ENCODE peak calls at places on chromosomes 6 and 20, in four cellular contexts. K is A549, L is heart right ventricle, W is tibial artery. B is an unnamed sample. For H3K4me1, the result is how much of the 10 kb centered on the place peaks cover.

GRCh38 chr6:15946701-15947390 is 182.0 kb upstream of the MYLIP start:
- DNase-seq in K (no peak), W (no peak), L (no peak), B (no peak)

GRCh38 chr6:42454428-42454791 is 2.7 kb upstream of the TRERF1 start:
- DNase-seq in K (no peak), L (peak), W (no peak), B (peak)

GRCh38 chr6:36150283-36150682 is 20.0 kb downstream of the MAPK13 start:
- DNase-seq in L (no peak), K (no peak), W (no peak), B (no peak)

GRCh38 chr6:89330910-89331309 is 15.8 kb upstream of the GABRR2 start:
- DNase-seq in K (no peak), L (no peak), W (no peak), B (no peak)

GRCh38 chr6:165748390-165748789 is 85.3 kb upstream of the PDE10A start:
- DNase-seq in W (no peak), L (no peak), K (no peak), B (no peak)

GRCh38 chr6:10101551-10102252 is 313.2 kb downstream of the TFAP2A start:
- DNase-seq in W (no peak), L (no peak), K (no peak), B (no peak)

GRCh38 chr6:56725257-56725656 is 82.6 kb upstream of the DST start:
- DNase-seq in L (no peak), W (no peak), K (no peak), B (no peak)

GRCh38 chr6:41709375-41709774 is 26.0 kb downstream of the TFEB start:
- DNase-seq in K (no peak), W (no peak), L (no peak), B (no peak)

GRCh38 chr20:19211661-19212523 is 550 bp upstream of the SLC24A3 start:
- DNase-seq in W (peak), K (no peak), L (no peak), B (peak)

GRCh38 chr20:39876974-39877615 is 811.9 kb downstream of the MAFB start:
- DNase-seq in K (no peak), W (no peak), L (no peak), B (no peak)

GRCh38 chr6:165984743-165985142 is 182.9 kb downstream of the TBXT start:
- DNase-seq in W (no peak), L (no peak), K (peak), B (no peak)

GRCh38 chr6:9834233-9834632 is 580.6 kb downstream of the TFAP2A start:
- DNase-seq in K (no peak), L (no peak), W (no peak), B (no peak)

GRCh38 chr6:13767121-13767794 is 47.1 kb downstream of the MCUR1 start:
- DNase-seq in K (no peak), W (peak), L (peak), B (peak)

GRCh38 chr6:13273931-13274706 is 54.2 kb downstream of the TBC1D7 start:
- DNase-seq in W (no peak), K (no peak), L (no peak), B (peak)

GRCh38 chr20:24095303-24095702 is 106.7 kb upstream of the GGTLC1 start:
- DNase-seq in L (no peak), W (no peak), K (no peak), B (no peak)

GRCh38 chr20:24097506-24098245 is 109.1 kb upstream of the GGTLC1 start:
- DNase-seq in W (no peak), L (no peak), K (no peak), B (no peak)

GRCh38 chr20:24097051-24097450 is 108.5 kb upstream of the GGTLC1 start:
- DNase-seq in K (no peak), W (no peak), L (no peak), B (no peak)

GRCh38 chr20:24095753-24096152 is 107.2 kb upstream of the GGTLC1 start:
- DNase-seq in K (no peak), L (no peak), W (no peak), B (no peak)

GRCh38 chr20:24096256-24096655 is 107.7 kb upstream of the GGTLC1 start:
- DNase-seq in K (no peak), L (no peak), W (no peak), B (no peak)
- H3K27ac ChIP-seq in K (no peak), L (no peak), W (no peak), B (no peak)

DNA sequence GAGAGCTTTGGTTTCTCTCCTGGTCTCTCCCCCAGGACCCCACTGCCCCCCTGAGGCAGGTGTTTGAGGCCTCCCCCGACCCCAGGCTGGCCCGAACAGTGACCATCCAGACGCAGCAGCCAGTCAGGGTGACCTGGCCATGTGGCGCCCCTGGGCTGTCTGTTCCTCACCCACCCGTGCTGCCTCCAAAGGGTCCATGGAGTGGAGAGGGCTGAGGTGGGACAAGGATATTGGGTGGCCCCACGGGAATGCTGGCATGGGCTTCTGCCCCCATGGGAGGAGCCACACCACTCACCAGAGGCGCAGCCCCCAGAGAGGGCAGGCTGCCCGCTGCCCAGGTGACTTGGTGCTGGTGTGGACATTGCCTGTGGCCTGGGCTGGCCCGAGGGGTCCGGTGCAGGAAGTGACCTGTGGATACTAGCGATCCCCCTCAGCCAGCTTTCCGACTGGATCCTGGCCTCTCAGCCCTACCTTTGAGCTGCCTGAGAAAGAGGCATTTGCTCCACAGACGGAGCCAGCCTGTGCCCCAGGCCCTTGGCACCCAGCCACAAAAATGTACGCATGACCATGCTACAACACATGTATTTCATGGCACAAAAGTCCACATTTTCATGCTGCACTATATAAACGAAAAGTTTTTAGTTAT is 50.8 kb downstream of the BCAS4 start:
- DNase-seq in L (no peak), W (no peak), K (no peak), B (no peak)
- H3K4me1 ChIP-seq in L (under half), W (under half), K (under half), B (under half)

DNA sequence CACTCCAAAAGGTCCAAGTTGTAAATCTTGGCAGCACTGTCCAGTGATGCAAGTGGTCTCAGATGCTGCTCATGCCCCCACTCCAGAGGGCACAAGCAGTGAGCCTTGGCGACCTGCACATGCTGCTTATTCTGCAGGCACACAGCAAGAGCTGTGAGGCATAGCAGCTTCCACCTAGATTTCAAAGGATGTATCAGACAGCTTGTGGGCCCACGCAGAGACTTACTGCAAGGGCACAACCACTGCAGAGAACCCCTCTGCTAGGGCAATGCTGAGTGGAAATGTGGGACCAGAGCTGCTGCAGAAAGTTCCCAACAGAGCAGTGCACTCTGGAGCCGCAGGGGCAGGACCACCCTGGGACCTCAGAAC is 26.4 kb downstream of the SDHAF4 start:
- DNase-seq in L (no peak), K (no peak), W (no peak), B (no peak)
- H3K4me3 ChIP-seq in L (no peak), K (no peak), W (no peak), B (no peak)

GRCh38 chr20:53832499-53832898 is 237.9 kb downstream of the BCAS1 start:
- DNase-seq in L (no peak), K (no peak), W (no peak), B (no peak)

GRCh38 chr20:53834044-53834442 is 236.4 kb downstream of the BCAS1 start:
- DNase-seq in L (no peak), W (no peak), K (no peak), B (no peak)

GRCh38 chr20:53831812-53832211 is 238.2 kb upstream of the ZNF217 start:
- DNase-seq in W (no peak), L (no peak), K (no peak), B (no peak)

GRCh38 chr20:53834749-53835148 is 235.6 kb downstream of the BCAS1 start:
- DNase-seq in W (no peak), L (no peak), K (no peak), B (no peak)

DNA sequence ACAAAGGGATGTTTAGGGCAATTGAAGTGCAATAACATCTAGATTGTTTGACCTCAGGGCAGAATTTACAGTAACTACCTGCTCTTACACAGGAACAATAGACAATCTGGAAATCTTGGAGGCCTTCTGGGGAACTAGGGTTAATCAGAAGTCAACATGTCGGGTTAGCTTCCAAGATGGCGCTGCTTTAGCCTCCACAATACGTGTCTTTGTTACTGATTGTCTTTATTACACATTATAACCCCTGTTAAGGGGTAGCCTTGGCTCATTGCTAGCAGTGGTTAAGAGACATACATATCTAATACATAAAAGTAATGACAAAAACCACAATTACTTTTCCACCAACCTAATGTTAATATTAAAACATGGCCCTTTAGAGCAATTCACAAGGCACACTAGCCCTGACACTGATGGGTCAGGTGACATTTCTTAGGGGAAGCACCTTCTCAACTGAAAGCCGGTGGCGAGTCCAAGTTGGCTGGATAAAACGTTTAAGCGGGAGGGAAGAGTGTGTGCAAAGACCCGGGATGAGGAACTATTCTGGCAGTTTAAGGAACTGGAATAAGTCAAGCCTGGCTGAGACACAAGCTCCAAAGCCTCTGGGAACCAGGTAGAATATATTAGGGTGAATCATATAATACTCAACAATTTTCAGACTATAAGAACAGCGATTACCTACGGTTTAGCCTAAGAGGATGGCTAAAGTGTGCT is 236.9 kb downstream of the BCAS1 start:
- DNase-seq in L (no peak), W (no peak), K (no peak), B (no peak)
- H3K27ac ChIP-seq in L (no peak), W (no peak), K (peak), B (no peak)

DNA sequence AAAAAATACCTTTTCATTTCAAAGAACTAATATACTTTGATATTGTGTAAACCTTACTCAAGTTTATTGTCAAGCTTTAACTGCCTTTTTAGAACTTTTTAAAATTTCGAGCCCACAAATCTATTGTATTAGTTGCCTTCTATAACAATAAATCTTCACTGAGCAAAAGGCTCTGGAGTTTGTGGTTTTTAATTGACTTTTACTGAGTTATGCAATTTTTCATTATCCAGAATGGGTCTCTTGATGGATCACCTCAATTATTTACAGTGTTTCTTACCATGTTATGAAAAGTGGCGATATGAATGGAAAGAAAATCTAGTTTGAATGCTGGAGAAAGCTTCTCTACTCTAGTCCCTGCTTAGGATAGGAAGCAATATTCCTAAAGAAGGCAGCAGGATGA is 4.9 kb downstream of the ID4 start:
- DNase-seq in L (no peak), K (no peak), W (no peak), B (no peak)
- H3K4me1 ChIP-seq in L (under half), K (under half), W (half or more), B (under half)

GRCh38 chr6:45663181-45664180 is 285.7 kb upstream of the SUPT3H start:
- DNase-seq in L (no peak), W (no peak), K (no peak), B (no peak)
- H3K4me3 ChIP-seq in L (peak), W (peak), K (no peak), B (no peak)

B was measured in aorta.